ENCODE peak calls at places on chromosomes 16 and 17, in six cellular contexts. One of them, this sample, is unnamed.

GRCh38 chr16:30084096-30084815 is 7.5 kb downstream of the TBX6 start:
- DNase-seq in HepG2: no peak
- DNase-seq in tibial artery: no peak
- DNase-seq in T-cell: no peak
- DNase-seq in HEK293T: no peak
- DNase-seq in OCI-LY7: no peak
- DNase-seq in this sample: no peak

GRCh38 chr17:60356947-60357346 is 35.0 kb downstream of the USP32 start:
- DNase-seq in T-cell: no peak
- DNase-seq in HepG2: no peak
- DNase-seq in OCI-LY7: no peak
- DNase-seq in HEK293T: no peak
- DNase-seq in tibial artery: no peak
- DNase-seq in this sample: no peak

GRCh38 chr17:34254651-34255380 is at the start of gene CCL2:
- DNase-seq in HEK293T: peak
- DNase-seq in tibial artery: peak
- DNase-seq in HepG2: no peak
- DNase-seq in OCI-LY7: no peak
- DNase-seq in T-cell: no peak
- DNase-seq in this sample: no peak

GRCh38 chr16:78768723-78769122 is 669.3 kb downstream of the WWOX start:
- DNase-seq in HepG2: no peak
- DNase-seq in OCI-LY7: no peak
- DNase-seq in T-cell: peak
- DNase-seq in tibial artery: no peak
- DNase-seq in HEK293T: no peak
- DNase-seq in this sample: no peak

GRCh38 chr16:29198731-29199521 is 207.6 kb downstream of the NPIPB11 start:
- DNase-seq in HepG2: no peak
- DNase-seq in OCI-LY7: no peak
- DNase-seq in HEK293T: no peak
- DNase-seq in T-cell: no peak
- DNase-seq in tibial artery: peak
- DNase-seq in this sample: peak

GRCh38 chr17:79633154-79633553 is 22.3 kb upstream of the RBFOX3 start:
- DNase-seq in tibial artery: peak
- DNase-seq in T-cell: no peak
- DNase-seq in HepG2: no peak
- DNase-seq in OCI-LY7: no peak
- DNase-seq in HEK293T: peak
- DNase-seq in this sample: peak

GRCh38 chr16:27725271-27726010 is 175.5 kb downstream of the KATNIP start:
- DNase-seq in tibial artery: no peak
- DNase-seq in HEK293T: no peak
- DNase-seq in OCI-LY7: no peak
- DNase-seq in T-cell: no peak
- DNase-seq in HepG2: no peak
- DNase-seq in this sample: no peak

GRCh38 chr16:49305406-49305805 is 23.8 kb upstream of the CBLN1 start:
- DNase-seq in OCI-LY7: no peak
- DNase-seq in tibial artery: no peak
- DNase-seq in HepG2: no peak
- DNase-seq in HEK293T: no peak
- DNase-seq in T-cell: no peak
- DNase-seq in this sample: no peak

This sample was measured in upper lobe of left lung.